ENCODE peak calls at places on chromosomes 5 and 9, in seven cellular contexts. U is ovary, F is stomach, N is heart left ventricle, M is cardiac muscle cell, G is HFFc6, P is progenitor cell of endocrine pancreas. H is an unnamed sample.

GRCh38 chr9:77427256-77427927 is 220.7 kb downstream of the GNA14 start:
- DNase-seq in M (no peak), P (no peak), N (no peak), U (no peak), F (no peak), G (no peak), H (no peak)

GRCh38 chr5:113378960-113379541 is 55.7 kb downstream of the TSSK1B start:
- DNase-seq in N (peak; percentile 46), P (peak; percentile 31), G (peak; percentile 38), U (peak; percentile 37), F (peak; percentile 57), M (peak; percentile 71), H (peak; percentile 54)

GRCh38 chr5:61332891-61333350 is 863 bp downstream of the ZSWIM6 start:
- DNase-seq in N (peak; percentile 58), F (peak; percentile 50), U (peak; percentile 76), G (peak; percentile 52), P (no peak), M (peak; percentile 38), H (no peak)

GRCh38 chr5:34735436-34736426 is 79.6 kb downstream of the RAI14 start:
- DNase-seq in M (no peak), P (no peak), F (no peak), U (no peak), N (no peak), G (no peak), H (no peak)

GRCh38 chr9:95074632-95075269 is 242.8 kb downstream of the FANCC start:
- DNase-seq in F (peak; percentile 28), P (no peak), U (no peak), G (no peak), N (no peak), M (no peak), H (no peak)

GRCh38 chr5:173645437-173645807 is 29.0 kb upstream of the BOD1 start:
- DNase-seq in M (peak; percentile 73), N (no peak), P (no peak), F (no peak), G (peak; percentile 18), U (no peak), H (no peak)

GRCh38 chr9:91191443-91192378 is 170.0 kb downstream of the AUH start:
- DNase-seq in P (no peak), U (peak; percentile 41), G (no peak), F (no peak), M (peak; percentile 23), N (peak; percentile 37), H (no peak)

GRCh38 chr5:157744055-157745011 is 821 bp downstream of the LSM11 start:
- DNase-seq in F (no peak), U (peak; percentile 61), P (no peak), N (peak; percentile 31), G (no peak), M (peak; percentile 49), H (peak; percentile 27)

GRCh38 chr5:148733601-148734438 is 79.5 kb upstream of the HTR4 start:
- DNase-seq in F (peak; percentile 88), U (peak; percentile 60), P (peak; percentile 62), M (peak; percentile 91), G (peak; percentile 75), N (peak; percentile 81), H (peak; percentile 79)

GRCh38 chr5:154403234-154403633 is 42.6 kb upstream of the SAP30L start:
- DNase-seq in G (no peak), M (no peak), P (no peak), F (no peak), U (no peak), N (no peak), H (no peak)

GRCh38 chr5:136212252-136212721 is 19.3 kb upstream of the SMIM32 start:
- DNase-seq in P (peak; percentile 23), N (peak; percentile 49), F (peak; percentile 64), G (peak; percentile 4), M (peak; percentile 65), U (peak; percentile 68), H (peak; percentile 69)

GRCh38 chr5:95972196-95972595 is 10.5 kb upstream of the ELL2 start:
- DNase-seq in F (no peak), G (no peak), P (no peak), U (no peak), N (no peak), M (no peak), H (no peak)

GRCh38 chr5:145056805-145057204 is 778.3 kb downstream of the PRELID2 start:
- DNase-seq in N (no peak), F (no peak), U (no peak), P (no peak), G (peak; percentile 59), M (no peak), H (no peak)

GRCh38 chr9:122087406-122088200 is 5.5 kb downstream of the TTLL11 start:
- DNase-seq in M (no peak), U (no peak), N (no peak), P (no peak), G (peak; percentile 47), F (no peak), H (no peak)

GRCh38 chr9:134637241-134637640 is 4.4 kb upstream of the COL5A1 start:
- DNase-seq in M (no peak), N (peak; percentile 6), U (peak; percentile 26), F (no peak), G (no peak), P (no peak), H (no peak)

GRCh38 chr5:113063927-113064326 is 87.3 kb downstream of the DCP2 start:
- DNase-seq in G (no peak), U (no peak), P (no peak), N (no peak), M (no peak), F (no peak), H (no peak)

GRCh38 chr5:71924325-71924724 is 182.9 kb upstream of the MAP1B start:
- DNase-seq in U (no peak), G (no peak), P (no peak), N (no peak), F (no peak), M (no peak), H (no peak)

GRCh38 chr5:133749331-133749985 is 137.1 kb upstream of the FSTL4 start:
- DNase-seq in U (no peak), M (no peak), P (no peak), F (no peak), G (no peak), N (no peak), H (no peak)

GRCh38 chr5:151758430-151759241 is at the start of gene ATOX1:
- DNase-seq in G (peak; percentile 86), P (peak; percentile 89), N (peak; percentile 95), U (peak; percentile 95), F (peak; percentile 94), M (peak; percentile 97), H (peak; percentile 95)
- TF ChIP-seq CTCF in G (peak; percentile 51), P (no peak), N (no peak), U (peak; percentile 25), F (peak; percentile 18), M (no peak), H (no peak)

GRCh38 chr5:56455417-56455816 is 222.3 kb upstream of the ANKRD55 start:
- DNase-seq in M (no peak), N (no peak), P (no peak), G (no peak), U (no peak), F (no peak), H (no peak)
- TF ChIP-seq CTCF in M (no peak), N (no peak), P (no peak), G (no peak), U (no peak), F (no peak), H (no peak)

DNA sequence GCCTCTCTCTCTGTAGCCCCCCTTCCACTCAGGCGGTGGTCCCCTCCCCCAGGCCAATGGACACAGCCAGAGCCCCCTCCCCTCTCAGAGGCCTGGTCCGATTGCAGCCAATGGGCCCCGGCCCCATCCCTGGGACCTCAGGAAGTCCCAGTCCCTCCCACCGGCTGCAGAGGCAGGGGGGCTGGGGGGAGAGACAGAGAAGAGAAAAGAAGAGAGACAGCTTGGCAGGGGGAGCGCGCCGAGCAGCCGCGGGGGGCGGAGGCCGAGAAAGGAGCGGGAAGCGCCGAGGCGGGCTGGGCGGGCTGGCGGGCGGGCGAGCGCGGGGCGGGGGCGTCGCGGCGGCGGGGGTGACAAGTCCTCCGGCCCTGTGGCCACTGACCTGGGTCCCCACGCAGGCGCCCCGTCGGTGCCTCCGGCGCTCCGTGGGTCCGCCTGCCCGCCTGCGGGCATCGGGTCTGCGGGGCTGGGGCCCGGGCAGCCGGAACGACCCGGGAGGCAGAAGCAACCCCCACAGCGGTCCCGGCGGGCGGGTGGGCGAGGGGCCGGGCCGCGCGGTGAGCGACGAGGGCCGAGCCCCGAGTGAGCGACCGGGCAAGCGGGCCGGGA is 11.8 kb downstream of the CNTFR start:
- DNase-seq in M (no peak), U (no peak), P (no peak), N (no peak), F (no peak), G (no peak), H (no peak)
- TF ChIP-seq CTCF in M (no peak), U (no peak), P (no peak), N (no peak), F (no peak), G (no peak), H (no peak)

GRCh38 chr9:4769321-4770080 is 23.2 kb upstream of the RCL1 start:
- DNase-seq in N (no peak), F (no peak), G (peak; percentile 23), U (no peak), M (no peak), P (no peak), H (no peak)

GRCh38 chr9:4768681-4769080 is 24.1 kb upstream of the RCL1 start:
- DNase-seq in N (no peak), U (no peak), P (no peak), F (no peak), M (no peak), G (no peak), H (no peak)

GRCh38 chr9:4771788-4772187 is 21.0 kb upstream of the RCL1 start:
- DNase-seq in N (no peak), U (no peak), M (no peak), G (no peak), F (no peak), P (no peak), H (no peak)

GRCh38 chr9:4774209-4774608 is 18.5 kb upstream of the RCL1 start:
- DNase-seq in M (no peak), P (no peak), N (no peak), U (no peak), G (no peak), F (no peak), H (no peak)
- TF ChIP-seq CTCF in M (no peak), P (no peak), N (no peak), U (no peak), G (no peak), F (no peak), H (no peak)

GRCh38 chr9:19940808-19941207 is 152.0 kb upstream of the SLC24A2 start:
- DNase-seq in G (no peak), P (no peak), N (no peak), M (no peak), U (no peak), F (no peak), H (no peak)
- TF ChIP-seq CTCF in G (no peak), P (no peak), N (no peak), M (no peak), U (no peak), F (no peak), H (no peak)